ENCODE peak calls at places on chromosomes 7 and 10, in seven cellular contexts. U is astrocyte; G is Peyer's patch; V is left ventricle myocardium inferior; I is CD8-positive, alpha-beta T cell; E is ovary; P is esophagus squamous epithelium. B is an unnamed sample.

GRCh38 chr10:82213784-82214183 is 338.8 kb downstream of the NRG3 start:
- DNase-seq in G (no peak), P (no peak), U (no peak), I (no peak), V (no peak), E (no peak), B (no peak)

GRCh38 chr10:75655791-75656451 is 224.5 kb downstream of the LRMDA start:
- DNase-seq in U (peak; percentile 86), P (no peak), E (no peak), I (no peak), V (no peak), G (no peak), B (no peak)

GRCh38 chr7:71615017-71615416 is 483.1 kb downstream of the GALNT17 start:
- DNase-seq in I (no peak), E (no peak), P (no peak), G (no peak), U (no peak), V (peak; percentile 26), B (peak; percentile 61)

GRCh38 chr7:84469034-84469433 is 274.4 kb upstream of the SEMA3A start:
- DNase-seq in U (peak; percentile 19), V (no peak), G (no peak), P (no peak), E (no peak), I (no peak), B (no peak)

GRCh38 chr7:112573302-112574039 is 92.7 kb downstream of the LSMEM1 start:
- DNase-seq in U (peak; percentile 16), G (no peak), I (no peak), E (no peak), V (no peak), P (no peak), B (no peak)

GRCh38 chr7:1972734-1973133 is 260.0 kb downstream of the MAD1L1 start:
- DNase-seq in I (no peak), U (no peak), P (no peak), V (no peak), E (no peak), G (no peak), B (no peak)

GRCh38 chr7:29637374-29637773 is 73.7 kb downstream of the PRR15 start:
- DNase-seq in U (no peak), V (no peak), P (no peak), I (no peak), G (no peak), E (no peak), B (no peak)

GRCh38 chr10:94405406-94405805 is 3.1 kb downstream of the TBC1D12 start:
- DNase-seq in P (no peak), I (no peak), E (no peak), G (no peak), U (no peak), V (no peak), B (no peak)

GRCh38 chr7:6536262-6536770 is 14.9 kb downstream of the GRID2IP start:
- DNase-seq in P (no peak), I (no peak), V (no peak), E (no peak), U (no peak), G (no peak), B (peak; percentile 72)

GRCh38 chr10:91424016-91424415 is 13.9 kb downstream of the HECTD2 start:
- DNase-seq in V (no peak), P (no peak), E (no peak), I (no peak), U (no peak), G (no peak), B (no peak)

GRCh38 chr10:24910574-24910973 is 41.8 kb downstream of the PRTFDC1 start:
- DNase-seq in G (no peak), P (no peak), E (no peak), I (no peak), V (no peak), U (no peak), B (no peak)

GRCh38 chr7:98469088-98469487 is 68.2 kb upstream of the BAIAP2L1 start:
- DNase-seq in U (no peak), I (no peak), V (no peak), P (no peak), E (no peak), G (no peak), B (no peak)

GRCh38 chr7:39238209-39238869 is 260.6 kb downstream of the POU6F2 start:
- DNase-seq in I (no peak), P (no peak), G (no peak), V (no peak), U (no peak), E (no peak), B (no peak)

DNA sequence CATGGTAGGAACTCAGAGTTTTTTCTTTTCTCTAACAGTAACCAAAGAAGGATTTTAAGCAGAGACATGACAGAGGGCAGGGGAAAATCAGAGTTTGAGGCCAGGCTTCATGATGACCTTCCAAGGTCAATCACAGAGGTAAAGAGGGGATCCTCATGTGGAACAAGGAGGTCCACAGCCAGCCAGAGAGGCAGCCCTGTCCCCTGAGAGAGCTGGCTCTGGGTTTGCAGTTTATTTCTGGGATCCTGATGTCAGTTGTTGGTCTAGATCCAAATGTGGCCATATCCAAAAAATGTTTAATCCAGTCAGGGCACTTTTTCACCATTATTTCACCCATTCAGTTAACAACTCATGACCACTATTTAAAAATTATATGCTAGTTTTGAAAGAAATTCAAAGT is 45.6 kb downstream of the GPR141 start:
- DNase-seq in G (no peak), E (no peak), U (no peak), V (no peak), P (no peak), I (no peak), B (no peak)
- H3K4me1 ChIP-seq in G (no peaks in the 10 kb centered on the region), E (no peaks in the 10 kb centered on the region), U (no peaks in the 10 kb centered on the region), V (peaks cover 29% of the 10 kb centered on the region), P (no peaks in the 10 kb centered on the region), I (no peaks in the 10 kb centered on the region), B (no peaks in the 10 kb centered on the region)

DNA sequence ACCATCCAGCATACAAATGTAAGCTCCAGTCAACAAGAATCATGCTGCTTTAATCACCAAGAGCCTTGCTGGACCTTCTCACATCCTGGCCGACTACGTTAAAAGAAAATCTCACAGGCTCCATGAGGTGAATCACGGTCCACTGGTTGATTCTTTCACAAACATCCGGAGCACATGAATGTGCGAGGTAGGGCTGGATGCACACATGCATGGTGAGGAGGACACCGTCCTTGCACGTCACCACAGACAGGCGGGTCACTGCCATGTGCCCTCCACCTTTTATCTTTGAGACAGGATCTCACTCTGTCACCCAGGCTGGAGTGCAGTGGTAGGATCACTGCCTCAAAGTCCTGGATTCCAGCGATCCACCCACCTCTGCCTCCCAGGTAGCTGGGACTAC is 265.1 kb downstream of the PARD3 start:
- DNase-seq in E (no peak), G (no peak), U (no peak), I (no peak), V (no peak), P (no peak), B (no peak)
- H3K9me3 ChIP-seq in E (no peaks in the 10 kb centered on the region), G (no peaks in the 10 kb centered on the region), U (no peaks in the 10 kb centered on the region), I (no peaks in the 10 kb centered on the region), V (no peaks in the 10 kb centered on the region), P (no peaks in the 10 kb centered on the region), B (no peaks in the 10 kb centered on the region)

GRCh38 chr10:68233045-68233444 is 1.1 kb upstream of the ATOH7 start:
- DNase-seq in U (no peak), G (no peak), P (no peak), V (no peak), I (no peak), E (no peak), B (no peak)
- TF ChIP-seq CTCF in U (no peak), G (no peak), P (no peak), V (no peak), I (no peak), E (no peak), B (no peak)

GRCh38 chr10:96740579-96741281 is 20.4 kb upstream of the PIK3AP1 start:
- DNase-seq in I (no peak), P (no peak), V (peak; percentile 63), G (peak; percentile 75), E (no peak), U (no peak), B (no peak)
- H3K4me1 ChIP-seq in I (no peaks in the 10 kb centered on the region), P (no peaks in the 10 kb centered on the region), V (no peaks in the 10 kb centered on the region), G (no peaks in the 10 kb centered on the region), E (no peaks in the 10 kb centered on the region), U (no peaks in the 10 kb centered on the region), B (no peaks in the 10 kb centered on the region)

GRCh38 chr10:7150349-7150748 is 260.5 kb downstream of the SFMBT2 start:
- DNase-seq in U (no peak), E (no peak), V (no peak), G (no peak), I (no peak), P (no peak), B (no peak)
- H3K9me3 ChIP-seq in U (no peaks in the 10 kb centered on the region), E (no peaks in the 10 kb centered on the region), V (no peaks in the 10 kb centered on the region), G (no peaks in the 10 kb centered on the region), I (no peaks in the 10 kb centered on the region), P (no peaks in the 10 kb centered on the region), B (no peaks in the 10 kb centered on the region)